ENCODE peak calls at places on chromosome 7, in eight cellular contexts. One of them, this sample, is unnamed.

GRCh38 chr7:37045786-37046185 is 321.5 kb upstream of the AOAH start:
- DNase-seq in NCI-H187: no peak
- DNase-seq in HCT116: no peak
- DNase-seq in ascending aorta: no peak
- DNase-seq in stimulated activated CD8-positive, alpha-beta memory T cell treated with anti-CD3 and anti-CD28 coated beads, Interleukin-12 subunit alpha, Interleukin-12 subunit beta, amount 100 ng/mL, for 4 hours: no peak
- DNase-seq in T-helper 17 cell: no peak
- DNase-seq in keratinocyte: no peak
- DNase-seq in HL-60: peak
- DNase-seq in this sample: peak

GRCh38 chr7:78702770-78703169 is 750.7 kb downstream of the MAGI2 start:
- DNase-seq in NCI-H187: no peak
- DNase-seq in HCT116: no peak
- DNase-seq in ascending aorta: no peak
- DNase-seq in stimulated activated CD8-positive, alpha-beta memory T cell treated with anti-CD3 and anti-CD28 coated beads, Interleukin-12 subunit alpha, Interleukin-12 subunit beta, amount 100 ng/mL, for 4 hours: no peak
- DNase-seq in T-helper 17 cell: no peak
- DNase-seq in keratinocyte: no peak
- DNase-seq in HL-60: no peak
- DNase-seq in this sample: no peak

GRCh38 chr7:158820656-158821055 is 8.7 kb downstream of the ESYT2 start:
- DNase-seq in NCI-H187: no peak
- DNase-seq in HCT116: no peak
- DNase-seq in ascending aorta: no peak
- DNase-seq in stimulated activated CD8-positive, alpha-beta memory T cell treated with anti-CD3 and anti-CD28 coated beads, Interleukin-12 subunit alpha, Interleukin-12 subunit beta, amount 100 ng/mL, for 4 hours: no peak
- DNase-seq in T-helper 17 cell: no peak
- DNase-seq in keratinocyte: no peak
- DNase-seq in HL-60: no peak
- DNase-seq in this sample: no peak

GRCh38 chr7:157309990-157310668 is 26.7 kb upstream of the DNAJB6 start:
- DNase-seq in NCI-H187: no peak
- DNase-seq in HCT116: peak
- DNase-seq in ascending aorta: no peak
- DNase-seq in stimulated activated CD8-positive, alpha-beta memory T cell treated with anti-CD3 and anti-CD28 coated beads, Interleukin-12 subunit alpha, Interleukin-12 subunit beta, amount 100 ng/mL, for 4 hours: no peak
- DNase-seq in T-helper 17 cell: no peak
- DNase-seq in keratinocyte: peak
- DNase-seq in HL-60: no peak
- DNase-seq in this sample: no peak

GRCh38 chr7:139762886-139763285 is 14.9 kb downstream of the HIPK2 start:
- DNase-seq in NCI-H187: no peak
- DNase-seq in HCT116: no peak
- DNase-seq in ascending aorta: no peak
- DNase-seq in stimulated activated CD8-positive, alpha-beta memory T cell treated with anti-CD3 and anti-CD28 coated beads, Interleukin-12 subunit alpha, Interleukin-12 subunit beta, amount 100 ng/mL, for 4 hours: no peak
- DNase-seq in T-helper 17 cell: no peak
- DNase-seq in keratinocyte: no peak
- DNase-seq in HL-60: no peak
- DNase-seq in this sample: no peak

GRCh38 chr7:130365511-130366441 is 14.5 kb upstream of the CPA1 start:
- DNase-seq in NCI-H187: peak
- DNase-seq in HCT116: no peak
- DNase-seq in ascending aorta: no peak
- DNase-seq in stimulated activated CD8-positive, alpha-beta memory T cell treated with anti-CD3 and anti-CD28 coated beads, Interleukin-12 subunit alpha, Interleukin-12 subunit beta, amount 100 ng/mL, for 4 hours: no peak
- DNase-seq in T-helper 17 cell: no peak
- DNase-seq in keratinocyte: no peak
- DNase-seq in HL-60: no peak
- DNase-seq in this sample: peak

GRCh38 chr7:77461246-77461645 is 45.1 kb upstream of the GSAP start:
- DNase-seq in NCI-H187: no peak
- DNase-seq in HCT116: no peak
- DNase-seq in ascending aorta: no peak
- DNase-seq in stimulated activated CD8-positive, alpha-beta memory T cell treated with anti-CD3 and anti-CD28 coated beads, Interleukin-12 subunit alpha, Interleukin-12 subunit beta, amount 100 ng/mL, for 4 hours: no peak
- DNase-seq in T-helper 17 cell: no peak
- DNase-seq in keratinocyte: no peak
- DNase-seq in HL-60: no peak
- DNase-seq in this sample: no peak

GRCh38 chr7:2860627-2861133 is 16.6 kb upstream of the GNA12 start:
- DNase-seq in NCI-H187: no peak
- DNase-seq in HCT116: no peak
- DNase-seq in ascending aorta: no peak
- DNase-seq in stimulated activated CD8-positive, alpha-beta memory T cell treated with anti-CD3 and anti-CD28 coated beads, Interleukin-12 subunit alpha, Interleukin-12 subunit beta, amount 100 ng/mL, for 4 hours: no peak
- DNase-seq in T-helper 17 cell: no peak
- DNase-seq in keratinocyte: no peak
- DNase-seq in HL-60: no peak
- DNase-seq in this sample: no peak

GRCh38 chr7:107480932-107481331 is 11.1 kb downstream of the GPR22 start:
- DNase-seq in NCI-H187: no peak
- DNase-seq in HCT116: no peak
- DNase-seq in ascending aorta: no peak
- DNase-seq in stimulated activated CD8-positive, alpha-beta memory T cell treated with anti-CD3 and anti-CD28 coated beads, Interleukin-12 subunit alpha, Interleukin-12 subunit beta, amount 100 ng/mL, for 4 hours: no peak
- DNase-seq in T-helper 17 cell: no peak
- DNase-seq in keratinocyte: no peak
- DNase-seq in HL-60: no peak
- DNase-seq in this sample: no peak

GRCh38 chr7:45080958-45081669 is 7.7 kb downstream of the NACAD start:
- DNase-seq in NCI-H187: no peak
- DNase-seq in HCT116: no peak
- DNase-seq in ascending aorta: no peak
- DNase-seq in stimulated activated CD8-positive, alpha-beta memory T cell treated with anti-CD3 and anti-CD28 coated beads, Interleukin-12 subunit alpha, Interleukin-12 subunit beta, amount 100 ng/mL, for 4 hours: no peak
- DNase-seq in T-helper 17 cell: no peak
- DNase-seq in keratinocyte: no peak
- DNase-seq in HL-60: no peak
- DNase-seq in this sample: no peak

GRCh38 chr7:76430836-76431235 is 6.1 kb downstream of the ZP3 start:
- DNase-seq in NCI-H187: no peak
- DNase-seq in HCT116: no peak
- DNase-seq in ascending aorta: no peak
- DNase-seq in stimulated activated CD8-positive, alpha-beta memory T cell treated with anti-CD3 and anti-CD28 coated beads, Interleukin-12 subunit alpha, Interleukin-12 subunit beta, amount 100 ng/mL, for 4 hours: no peak
- DNase-seq in T-helper 17 cell: no peak
- DNase-seq in keratinocyte: no peak
- DNase-seq in HL-60: no peak
- DNase-seq in this sample: no peak

GRCh38 chr7:72035275-72035674 is 376.9 kb downstream of the CALN1 start:
- DNase-seq in NCI-H187: no peak
- DNase-seq in HCT116: no peak
- DNase-seq in ascending aorta: no peak
- DNase-seq in stimulated activated CD8-positive, alpha-beta memory T cell treated with anti-CD3 and anti-CD28 coated beads, Interleukin-12 subunit alpha, Interleukin-12 subunit beta, amount 100 ng/mL, for 4 hours: no peak
- DNase-seq in T-helper 17 cell: no peak
- DNase-seq in keratinocyte: no peak
- DNase-seq in HL-60: peak
- DNase-seq in this sample: no peak

GRCh38 chr7:44060091-44060947 is 5.0 kb downstream of the PGAM2 start:
- DNase-seq in NCI-H187: no peak
- DNase-seq in HCT116: no peak
- DNase-seq in ascending aorta: peak
- DNase-seq in stimulated activated CD8-positive, alpha-beta memory T cell treated with anti-CD3 and anti-CD28 coated beads, Interleukin-12 subunit alpha, Interleukin-12 subunit beta, amount 100 ng/mL, for 4 hours: no peak
- DNase-seq in T-helper 17 cell: no peak
- DNase-seq in keratinocyte: no peak
- DNase-seq in HL-60: no peak
- DNase-seq in this sample: no peak

GRCh38 chr7:71612892-71613291 is 480.9 kb downstream of the GALNT17 start:
- DNase-seq in NCI-H187: no peak
- DNase-seq in HCT116: no peak
- DNase-seq in ascending aorta: no peak
- DNase-seq in stimulated activated CD8-positive, alpha-beta memory T cell treated with anti-CD3 and anti-CD28 coated beads, Interleukin-12 subunit alpha, Interleukin-12 subunit beta, amount 100 ng/mL, for 4 hours: no peak
- DNase-seq in T-helper 17 cell: no peak
- DNase-seq in keratinocyte: no peak
- DNase-seq in HL-60: no peak
- DNase-seq in this sample: no peak

GRCh38 chr7:47454066-47454950 is 127.6 kb downstream of the TNS3 start:
- DNase-seq in NCI-H187: no peak
- DNase-seq in HCT116: no peak
- DNase-seq in ascending aorta: no peak
- DNase-seq in stimulated activated CD8-positive, alpha-beta memory T cell treated with anti-CD3 and anti-CD28 coated beads, Interleukin-12 subunit alpha, Interleukin-12 subunit beta, amount 100 ng/mL, for 4 hours: no peak
- DNase-seq in T-helper 17 cell: no peak
- DNase-seq in keratinocyte: no peak
- DNase-seq in HL-60: no peak
- DNase-seq in this sample: no peak

GRCh38 chr7:35004531-35005096 is 32.7 kb downstream of the DPY19L1 start:
- DNase-seq in NCI-H187: no peak
- DNase-seq in HCT116: peak
- DNase-seq in ascending aorta: no peak
- DNase-seq in stimulated activated CD8-positive, alpha-beta memory T cell treated with anti-CD3 and anti-CD28 coated beads, Interleukin-12 subunit alpha, Interleukin-12 subunit beta, amount 100 ng/mL, for 4 hours: no peak
- DNase-seq in T-helper 17 cell: no peak
- DNase-seq in keratinocyte: no peak
- DNase-seq in HL-60: no peak
- DNase-seq in this sample: no peak